ENCODE peak calls at places on chromosomes 12 and 14, in eight cellular contexts. O, V, C, U, R, G, X and P are unnamed samples.

GRCh38 chr12:64469455-64470142 is 17.7 kb downstream of the TBK1 start:
- DNase-seq in O (no peak), V (no peak), C (no peak), U (no peak), R (no peak), G (no peak), X (no peak), P (no peak)

GRCh38 chr12:130832561-130833209 is 6.4 kb downstream of the STX2 start:
- DNase-seq in O (no peak), V (no peak), C (no peak), U (peak; percentile 46), R (no peak), G (peak; percentile 46), X (no peak), P (peak; percentile 76)

GRCh38 chr14:54901380-54902142 is 1.1 kb downstream of the GCH1 start:
- DNase-seq in O (peak; percentile 22), V (peak; percentile 13), C (no peak), U (peak; percentile 48), R (peak; percentile 40), G (no peak), X (peak; percentile 17), P (no peak)

GRCh38 chr12:65466906-65467305 is 188.4 kb downstream of the MSRB3 start:
- DNase-seq in O (no peak), V (no peak), C (no peak), U (no peak), R (no peak), G (no peak), X (no peak), P (no peak)

GRCh38 chr14:20873370-20874177 is 17.6 kb upstream of the RNASE3 start:
- DNase-seq in O (peak; percentile 71), V (peak; percentile 56), C (peak; percentile 73), U (peak; percentile 90), R (peak; percentile 89), G (peak; percentile 85), X (peak; percentile 73), P (peak; percentile 84)

GRCh38 chr14:105844810-105845724 is 318.7 kb downstream of the TMEM121 start:
- DNase-seq in O (no peak), V (peak; percentile 2), C (no peak), U (peak; percentile 18), R (no peak), G (no peak), X (no peak), P (peak; percentile 47)

GRCh38 chr12:76643438-76643837 is 83.9 kb upstream of the OSBPL8 start:
- DNase-seq in O (no peak), V (no peak), C (no peak), U (no peak), R (no peak), G (no peak), X (no peak), P (no peak)

GRCh38 chr12:107440596-107440995 is 245.0 kb upstream of the PWP1 start:
- DNase-seq in O (no peak), V (no peak), C (no peak), U (no peak), R (no peak), G (no peak), X (no peak), P (no peak)

GRCh38 chr12:62919827-62920226 is 15.1 kb downstream of the PPM1H start:
- DNase-seq in O (no peak), V (no peak), C (no peak), U (no peak), R (no peak), G (no peak), X (peak; percentile 68), P (no peak)

GRCh38 chr12:62924084-62924483 is 10.9 kb downstream of the PPM1H start:
- DNase-seq in O (no peak), V (no peak), C (no peak), U (no peak), R (no peak), G (no peak), X (no peak), P (no peak)

GRCh38 chr12:62917939-62918338 is 17.0 kb downstream of the PPM1H start:
- DNase-seq in O (no peak), V (no peak), C (no peak), U (no peak), R (no peak), G (no peak), X (no peak), P (no peak)

GRCh38 chr12:62925680-62926079 is 9.3 kb downstream of the PPM1H start:
- DNase-seq in O (no peak), V (no peak), C (no peak), U (no peak), R (no peak), G (no peak), X (no peak), P (no peak)

GRCh38 chr12:62922539-62922938 is 12.4 kb downstream of the PPM1H start:
- DNase-seq in O (no peak), V (no peak), C (no peak), U (no peak), R (no peak), G (no peak), X (no peak), P (no peak)
- H3K27ac ChIP-seq in O (no peak overlapping the region), V (no peak overlapping the region), C (no peak overlapping the region), U (no peak overlapping the region), R (no peak overlapping the region), G (no peak overlapping the region), X (no peak overlapping the region), P (no peak overlapping the region)

GRCh38 chr14:91396959-91397815 is 20.4 kb downstream of the CCDC88C start:
- DNase-seq in O (peak; percentile 69), V (peak; percentile 87), C (peak; percentile 82), U (peak; percentile 79), R (no peak), G (peak; percentile 54), X (peak; percentile 17), P (no peak)
- H3K4me3 ChIP-seq in O (peak overlapping the region; percentile 41), V (peak overlapping the region; percentile 63), C (peak overlapping the region; percentile 18), U (no peak overlapping the region), R (no peak overlapping the region), G (no peak overlapping the region), X (no peak overlapping the region), P (no peak overlapping the region)

DNA sequence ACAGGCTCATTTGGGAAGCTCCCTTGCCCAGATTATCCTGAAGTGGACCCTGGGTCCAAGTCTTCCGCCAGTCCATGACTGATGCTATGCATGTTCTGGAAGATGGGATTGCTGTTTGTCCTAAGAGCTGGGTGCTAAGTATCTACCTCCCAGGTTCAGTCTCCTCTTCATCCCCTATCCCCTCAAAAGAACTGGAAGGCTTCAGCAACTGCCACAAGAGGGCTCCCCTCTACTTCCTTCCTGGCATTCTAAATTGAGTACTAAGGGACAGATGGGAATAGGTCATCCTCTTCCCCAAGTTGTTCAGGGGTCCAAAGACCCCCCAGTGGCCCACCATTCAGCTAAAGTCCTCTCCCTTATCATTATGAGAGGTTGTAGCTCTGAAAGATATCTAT is 9.0 kb upstream of the FKBP11 start:
- DNase-seq in O (no peak), V (no peak), C (no peak), U (no peak), R (no peak), G (no peak), X (no peak), P (no peak)
- TF ChIP-seq CTCF in O (no peak), V (peak; percentile 74), C (peak; percentile 35), U (no peak), R (peak; percentile 43), G (no peak), X (peak; percentile 11), P (no peak)

GRCh38 chr14:52949249-52949648 is 1.6 kb downstream of the FERMT2 start:
- DNase-seq in O (no peak), V (no peak), C (no peak), U (no peak), R (no peak), G (no peak), X (peak; percentile 25), P (no peak)
- H3K27ac ChIP-seq in O (no peak overlapping the region), V (no peak overlapping the region), C (peak overlapping the region; percentile 85), U (peak overlapping the region; percentile 98), R (no peak overlapping the region), G (no peak overlapping the region), X (peak overlapping the region; percentile 36), P (peak overlapping the region; percentile 100)

GRCh38 chr12:112927925-112928324 is 10.3 kb upstream of the OAS3 start:
- DNase-seq in O (no peak), V (no peak), C (no peak), U (no peak), R (no peak), G (no peak), X (no peak), P (no peak)

GRCh38 chr12:112927475-112927874 is 10.8 kb upstream of the OAS3 start:
- DNase-seq in O (no peak), V (no peak), C (no peak), U (no peak), R (no peak), G (no peak), X (no peak), P (no peak)

GRCh38 chr12:112929715-112930114 is 8.6 kb upstream of the OAS3 start:
- DNase-seq in O (no peak), V (no peak), C (no peak), U (no peak), R (no peak), G (no peak), X (no peak), P (no peak)

GRCh38 chr12:112928978-112929377 is 9.3 kb upstream of the OAS3 start:
- DNase-seq in O (no peak), V (no peak), C (no peak), U (no peak), R (no peak), G (no peak), X (no peak), P (no peak)

DNA sequence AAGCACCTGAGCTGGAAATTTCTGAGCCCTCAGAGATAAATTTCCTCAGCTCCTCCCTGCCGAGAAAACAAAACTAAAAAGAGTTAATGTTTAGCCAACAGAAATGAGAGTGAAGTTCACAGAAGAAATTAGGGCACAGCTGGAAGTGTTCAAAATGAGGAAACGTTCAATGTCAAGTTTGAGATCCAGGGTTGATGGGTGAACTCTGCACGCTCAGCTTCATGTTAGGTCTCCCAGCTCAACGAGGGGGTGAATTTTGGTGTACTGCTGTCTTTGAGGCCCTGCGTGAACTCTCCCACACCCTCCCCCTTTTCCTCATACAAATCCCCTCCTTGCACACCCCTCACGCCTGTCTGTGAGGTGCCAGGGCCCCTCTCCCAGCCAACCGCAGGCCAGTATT is 13.3 kb upstream of the OAS3 start:
- DNase-seq in O (no peak), V (no peak), C (no peak), U (no peak), R (no peak), G (no peak), X (no peak), P (no peak)
- H3K4me3 ChIP-seq in O (no peak overlapping the region), V (no peak overlapping the region), C (no peak overlapping the region), U (no peak overlapping the region), R (no peak overlapping the region), G (no peak overlapping the region), X (no peak overlapping the region), P (no peak overlapping the region)

DNA sequence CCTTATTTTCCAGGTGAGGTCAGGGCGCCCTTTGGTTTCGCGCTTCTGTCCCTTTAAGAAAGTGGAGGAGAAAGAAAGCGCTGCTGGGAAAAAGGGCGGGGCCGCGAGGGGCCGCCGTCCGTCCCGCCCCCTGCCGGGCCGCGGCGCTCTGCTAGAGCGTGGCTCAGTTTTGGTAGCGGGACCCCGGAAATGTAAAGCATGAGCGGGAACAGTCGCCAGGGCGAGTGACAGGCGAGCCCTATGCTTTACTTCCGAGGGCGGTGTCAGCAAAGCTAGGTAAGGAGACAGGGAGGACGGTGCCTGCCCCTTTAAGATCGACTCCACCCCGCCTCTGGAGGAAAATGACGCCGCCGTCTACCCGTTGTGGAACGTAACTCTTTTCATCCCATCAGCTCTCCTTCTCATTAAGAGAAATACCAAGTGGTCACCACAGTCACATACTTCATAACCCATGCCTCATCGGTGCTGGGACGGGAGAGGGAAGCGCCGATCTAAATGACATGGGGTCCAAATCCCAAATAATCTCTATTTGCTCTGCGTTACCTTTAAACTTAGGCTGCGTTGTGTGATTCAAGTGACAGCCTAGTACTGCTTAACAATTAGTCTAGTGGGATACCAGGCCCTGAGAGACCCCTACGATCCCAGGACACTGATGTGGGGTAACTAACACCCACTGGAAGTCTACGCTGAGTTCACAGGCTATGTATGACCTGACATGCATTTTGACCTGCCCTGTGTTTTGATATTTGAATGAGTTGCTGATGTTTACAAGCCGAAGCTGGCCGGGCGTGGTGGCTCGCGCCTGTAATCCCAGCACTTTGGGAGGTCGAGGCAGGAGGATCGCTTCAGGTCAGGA is at the start of gene ETFBKMT:
- DNase-seq in O (peak; percentile 96), V (peak; percentile 99), C (peak; percentile 91), U (peak; percentile 93), R (peak; percentile 93), G (peak; percentile 87), X (peak; percentile 89), P (peak; percentile 91)
- TF ChIP-seq CTCF in O (peak; percentile 22), V (peak; percentile 65), C (peak; percentile 56), U (peak; percentile 62), R (peak; percentile 40), G (peak; percentile 17), X (peak; percentile 30), P (no peak)